ENCODE peak calls at places on chromosomes 16 and 17, in eight cellular contexts. S, O, C, H, I, R, G and F are unnamed samples.

GRCh38 chr16:81492307-81492706 is 47.7 kb downstream of the CMIP start:
- DNase-seq in S (no peak), O (no peak), C (no peak), H (no peak), I (no peak), R (no peak), G (no peak), F (no peak)

GRCh38 chr16:84175351-84176081 is 11.3 kb downstream of the TAF1C start:
- DNase-seq in S (no peak), O (peak; percentile 21), C (no peak), H (no peak), I (peak; percentile 69), R (peak; percentile 49), G (no peak), F (peak; percentile 76)

GRCh38 chr16:82506734-82507133 is 120.0 kb upstream of the CDH13 start:
- DNase-seq in S (no peak), O (no peak), C (no peak), H (no peak), I (no peak), R (no peak), G (no peak), F (no peak)

GRCh38 chr17:76491271-76492184 is 9.7 kb downstream of the RHBDF2 start:
- DNase-seq in S (no peak), O (no peak), C (no peak), H (no peak), I (no peak), R (no peak), G (no peak), F (no peak)

GRCh38 chr16:85678016-85678415 is 10.7 kb downstream of the GINS2 start:
- DNase-seq in S (no peak), O (no peak), C (no peak), H (no peak), I (no peak), R (no peak), G (no peak), F (no peak)

GRCh38 chr16:59249049-59249448 is 514.9 kb upstream of the GOT2 start:
- DNase-seq in S (peak; percentile 22), O (no peak), C (no peak), H (no peak), I (no peak), R (no peak), G (no peak), F (no peak)

GRCh38 chr16:88650749-88651275 is at the start of gene CYBA:
- DNase-seq in S (peak; percentile 64), O (no peak), C (peak; percentile 97), H (no peak), I (peak; percentile 66), R (peak; percentile 70), G (peak; percentile 77), F (no peak)

GRCh38 chr16:28193530-28194423 is 18.0 kb downstream of the XPO6 start:
- DNase-seq in S (peak; percentile 59), O (peak; percentile 90), C (no peak), H (no peak), I (no peak), R (no peak), G (peak; percentile 15), F (peak; percentile 71)

GRCh38 chr17:78314683-78315354 is 45.1 kb downstream of the SOCS3 start:
- DNase-seq in S (no peak), O (no peak), C (no peak), H (no peak), I (no peak), R (no peak), G (no peak), F (no peak)

GRCh38 chr17:12509836-12510235 is 155.9 kb upstream of the MYOCD start:
- DNase-seq in S (no peak), O (no peak), C (no peak), H (no peak), I (no peak), R (no peak), G (no peak), F (no peak)
- H3K27ac ChIP-seq in S (peak overlapping the region; percentile 68), O (peak overlapping the region; percentile 47), C (no peak overlapping the region), H (no peak overlapping the region), I (no peak overlapping the region), R (no peak overlapping the region), G (no peak overlapping the region), F (peak overlapping the region; percentile 93)

GRCh38 chr16:66882702-66883101 is 2.4 kb downstream of the PDP2 start:
- DNase-seq in S (no peak), O (no peak), C (no peak), H (no peak), I (no peak), R (no peak), G (no peak), F (no peak)

GRCh38 chr16:66881014-66881417 is 701 bp downstream of the PDP2 start:
- DNase-seq in S (no peak), O (no peak), C (no peak), H (no peak), I (no peak), R (no peak), G (no peak), F (no peak)

GRCh38 chr16:66880288-66881013 is at the start of gene PDP2:
- DNase-seq in S (peak; percentile 96), O (peak; percentile 78), C (peak; percentile 94), H (peak; percentile 75), I (peak; percentile 97), R (peak; percentile 97), G (peak; percentile 87), F (peak; percentile 96)

GRCh38 chr16:66881964-66882508 is 1.7 kb downstream of the PDP2 start:
- DNase-seq in S (no peak), O (no peak), C (no peak), H (no peak), I (no peak), R (no peak), G (no peak), F (no peak)

GRCh38 chr16:66881560-66881959 is 1.2 kb downstream of the PDP2 start:
- DNase-seq in S (no peak), O (no peak), C (no peak), H (no peak), I (no peak), R (no peak), G (no peak), F (no peak)
- H3K4me3 ChIP-seq in S (peak overlapping the region; percentile 74), O (peak overlapping the region; percentile 84), C (peak overlapping the region; percentile 75), H (peak overlapping the region; percentile 80), I (no peak overlapping the region), R (peak overlapping the region; percentile 97), G (peak overlapping the region; percentile 38), F (no peak overlapping the region)

GRCh38 chr17:4588862-4589625 is 4.7 kb downstream of the SMTNL2 start:
- DNase-seq in S (no peak), O (no peak), C (peak; percentile 60), H (no peak), I (no peak), R (no peak), G (no peak), F (no peak)

GRCh38 chr17:4592240-4593005 is 8.1 kb downstream of the SMTNL2 start:
- DNase-seq in S (no peak), O (no peak), C (no peak), H (no peak), I (no peak), R (no peak), G (no peak), F (no peak)

GRCh38 chr17:4593021-4593797 is 8.9 kb downstream of the SMTNL2 start:
- DNase-seq in S (no peak), O (no peak), C (peak; percentile 71), H (no peak), I (no peak), R (no peak), G (no peak), F (no peak)

GRCh38 chr17:4591529-4591928 is 7.2 kb downstream of the SMTNL2 start:
- DNase-seq in S (peak; percentile 44), O (no peak), C (peak; percentile 59), H (no peak), I (no peak), R (no peak), G (no peak), F (no peak)

DNA sequence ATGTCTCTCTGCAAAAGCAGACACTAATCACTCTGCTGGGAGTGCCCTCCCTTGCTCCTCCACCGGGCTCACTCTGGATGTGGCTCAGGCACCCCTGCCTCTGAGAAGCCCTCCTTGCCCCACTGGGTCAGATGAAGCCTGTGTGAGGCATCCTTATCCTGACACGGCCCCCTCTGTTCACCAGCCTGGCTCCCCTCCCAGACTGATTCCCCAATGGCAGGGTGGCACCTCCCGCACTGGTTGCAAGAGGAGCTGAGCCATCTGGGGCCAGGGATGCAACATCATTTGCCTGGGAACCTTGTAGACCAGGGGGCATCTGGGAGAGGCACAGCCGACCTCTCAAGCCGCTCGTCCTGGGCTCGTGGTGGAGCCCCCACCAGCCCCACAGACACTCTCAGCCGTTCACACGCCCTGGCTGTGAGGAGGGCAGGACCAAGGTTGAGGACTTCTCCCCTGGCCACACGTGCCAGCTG is 6.7 kb downstream of the SMTNL2 start:
- DNase-seq in S (no peak), O (no peak), C (peak; percentile 48), H (no peak), I (no peak), R (no peak), G (no peak), F (no peak)
- H3K27ac ChIP-seq in S (no peak overlapping the region), O (no peak overlapping the region), C (no peak overlapping the region), H (peak overlapping the region; percentile 77), I (no peak overlapping the region), R (no peak overlapping the region), G (no peak overlapping the region), F (no peak overlapping the region)

GRCh38 chr16:12901597-12902436 is at the start of gene SHISA9:
- DNase-seq in S (no peak), O (no peak), C (no peak), H (no peak), I (no peak), R (no peak), G (no peak), F (no peak)
- H3K4me3 ChIP-seq in S (peak within 1 kb of the TSS; percentile 32), O (no peak within 1 kb of the TSS), C (no peak within 1 kb of the TSS), H (peak within 1 kb of the TSS; percentile 4), I (no peak within 1 kb of the TSS), R (peak within 1 kb of the TSS; percentile 30), G (no peak within 1 kb of the TSS), F (no peak within 1 kb of the TSS)

DNA sequence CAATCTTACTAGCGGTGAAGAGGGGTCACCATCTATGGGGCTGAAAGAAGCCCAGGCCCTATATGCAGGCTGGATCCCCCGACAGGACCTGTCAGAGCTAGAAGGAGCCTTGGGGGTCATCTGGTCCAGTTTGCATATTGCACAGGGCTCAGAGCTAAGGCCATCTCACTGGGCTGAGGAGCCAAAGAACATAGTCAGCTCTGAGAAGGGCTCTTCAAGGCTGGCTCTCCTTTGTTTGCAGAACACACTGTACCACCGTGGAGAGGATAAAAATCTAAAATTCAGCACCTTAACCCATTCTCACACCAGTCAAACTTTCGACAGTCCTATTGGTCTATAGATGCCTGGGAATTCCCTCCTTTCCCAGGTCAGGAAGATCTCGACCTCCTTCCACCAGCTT is 24.2 kb downstream of the WNT3 start:
- DNase-seq in S (no peak), O (no peak), C (no peak), H (no peak), I (no peak), R (no peak), G (no peak), F (no peak)
- H3K27ac ChIP-seq in S (no peak overlapping the region), O (no peak overlapping the region), C (no peak overlapping the region), H (no peak overlapping the region), I (no peak overlapping the region), R (no peak overlapping the region), G (no peak overlapping the region), F (no peak overlapping the region)

GRCh38 chr17:70535986-70536385 is 366.7 kb downstream of the KCNJ2 start:
- DNase-seq in S (no peak), O (no peak), C (no peak), H (no peak), I (no peak), R (no peak), G (no peak), F (no peak)
- H3K4me3 ChIP-seq in S (no peak overlapping the region), O (no peak overlapping the region), C (no peak overlapping the region), H (no peak overlapping the region), I (no peak overlapping the region), R (no peak overlapping the region), G (no peak overlapping the region), F (no peak overlapping the region)

GRCh38 chr16:73058221-73058615 is 10.3 kb upstream of the ZFHX3 start:
- DNase-seq in S (no peak), O (no peak), C (peak; percentile 88), H (no peak), I (peak; percentile 59), R (peak; percentile 21), G (no peak), F (no peak)
- H3K27ac ChIP-seq in S (peak overlapping the region; percentile 99), O (no peak overlapping the region), C (peak overlapping the region; percentile 96), H (peak overlapping the region; percentile 93), I (peak overlapping the region; percentile 72), R (peak overlapping the region; percentile 99), G (no peak overlapping the region), F (peak overlapping the region; percentile 65)